ENCODE peak calls at places on chromosomes 2 and 18, in eight cellular contexts. One of them, this sample, is unnamed.

GRCh38 chr2:46695283-46695682 is 215.9 kb downstream of the TMEM247 start:
- DNase-seq in spleen: no peak
- DNase-seq in heart left ventricle: no peak
- DNase-seq in A549: no peak
- DNase-seq in ovary: no peak
- DNase-seq in uterus: no peak
- DNase-seq in Peyer's patch: no peak
- DNase-seq in right lobe of liver: no peak
- DNase-seq in this sample: no peak

GRCh38 chr18:70464343-70465114 is 175.7 kb downstream of the SOCS6 start:
- DNase-seq in spleen: peak; percentile 81
- DNase-seq in heart left ventricle: peak; percentile 86
- DNase-seq in A549: peak; percentile 75
- DNase-seq in ovary: peak; percentile 45
- DNase-seq in uterus: peak; percentile 44
- DNase-seq in Peyer's patch: peak; percentile 74
- DNase-seq in right lobe of liver: peak; percentile 91
- DNase-seq in this sample: peak; percentile 77

GRCh38 chr2:237717366-237718276 is 81.0 kb upstream of the RBM44 start:
- DNase-seq in spleen: no peak
- DNase-seq in heart left ventricle: no peak
- DNase-seq in A549: no peak
- DNase-seq in ovary: no peak
- DNase-seq in uterus: no peak
- DNase-seq in Peyer's patch: no peak
- DNase-seq in right lobe of liver: peak; percentile 43
- DNase-seq in this sample: no peak

GRCh38 chr2:233142355-233142897 is 82.3 kb downstream of the INPP5D start:
- DNase-seq in spleen: peak; percentile 68
- DNase-seq in heart left ventricle: no peak
- DNase-seq in A549: no peak
- DNase-seq in ovary: no peak
- DNase-seq in uterus: no peak
- DNase-seq in Peyer's patch: no peak
- DNase-seq in right lobe of liver: no peak
- DNase-seq in this sample: no peak

GRCh38 chr2:121285077-121285449 is at the start of gene TFCP2L1:
- DNase-seq in spleen: no peak
- DNase-seq in heart left ventricle: no peak
- DNase-seq in A549: peak; percentile 43
- DNase-seq in ovary: no peak
- DNase-seq in uterus: no peak
- DNase-seq in Peyer's patch: peak; percentile 76
- DNase-seq in right lobe of liver: no peak
- DNase-seq in this sample: no peak

GRCh38 chr2:200655918-200656580 is 70.2 kb downstream of the AOX1 start:
- DNase-seq in spleen: no peak
- DNase-seq in heart left ventricle: no peak
- DNase-seq in A549: no peak
- DNase-seq in ovary: no peak
- DNase-seq in uterus: no peak
- DNase-seq in Peyer's patch: no peak
- DNase-seq in right lobe of liver: no peak
- DNase-seq in this sample: no peak

GRCh38 chr2:18910843-18911242 is 321.5 kb upstream of the NT5C1B start:
- DNase-seq in spleen: no peak
- DNase-seq in heart left ventricle: no peak
- DNase-seq in A549: peak; percentile 22
- DNase-seq in ovary: no peak
- DNase-seq in uterus: no peak
- DNase-seq in Peyer's patch: no peak
- DNase-seq in right lobe of liver: no peak
- DNase-seq in this sample: no peak

GRCh38 chr2:59032469-59032868 is 791.3 kb upstream of the FANCL start:
- DNase-seq in spleen: no peak
- DNase-seq in heart left ventricle: no peak
- DNase-seq in A549: no peak
- DNase-seq in ovary: no peak
- DNase-seq in uterus: no peak
- DNase-seq in Peyer's patch: no peak
- DNase-seq in right lobe of liver: no peak
- DNase-seq in this sample: no peak

GRCh38 chr2:174117951-174118930 is 130.1 kb downstream of the OLA1 start:
- DNase-seq in spleen: no peak
- DNase-seq in heart left ventricle: no peak
- DNase-seq in A549: peak; percentile 9
- DNase-seq in ovary: no peak
- DNase-seq in uterus: no peak
- DNase-seq in Peyer's patch: no peak
- DNase-seq in right lobe of liver: no peak
- DNase-seq in this sample: no peak

GRCh38 chr2:191166756-191167445 is 16.1 kb upstream of the STAT4 start:
- DNase-seq in spleen: no peak
- DNase-seq in heart left ventricle: no peak
- DNase-seq in A549: no peak
- DNase-seq in ovary: no peak
- DNase-seq in uterus: no peak
- DNase-seq in Peyer's patch: no peak
- DNase-seq in right lobe of liver: no peak
- DNase-seq in this sample: no peak

GRCh38 chr2:238433941-238434845 is 7.5 kb downstream of the ASB1 start:
- DNase-seq in spleen: no peak
- DNase-seq in heart left ventricle: no peak
- DNase-seq in A549: no peak
- DNase-seq in ovary: no peak
- DNase-seq in uterus: no peak
- DNase-seq in Peyer's patch: no peak
- DNase-seq in right lobe of liver: no peak
- DNase-seq in this sample: no peak

GRCh38 chr2:129823044-129823443 is 156.4 kb upstream of the RAB6C start:
- DNase-seq in spleen: no peak
- DNase-seq in heart left ventricle: no peak
- DNase-seq in A549: no peak
- DNase-seq in ovary: no peak
- DNase-seq in uterus: no peak
- DNase-seq in Peyer's patch: no peak
- DNase-seq in right lobe of liver: no peak
- DNase-seq in this sample: no peak

GRCh38 chr2:239160226-239161143 is 240.3 kb downstream of the HDAC4 start:
- DNase-seq in spleen: peak; percentile 58
- DNase-seq in heart left ventricle: no peak
- DNase-seq in A549: no peak
- DNase-seq in ovary: no peak
- DNase-seq in uterus: peak; percentile 8
- DNase-seq in Peyer's patch: peak; percentile 36
- DNase-seq in right lobe of liver: peak; percentile 30
- DNase-seq in this sample: peak; percentile 46

GRCh38 chr2:58734365-58734764 is 493.2 kb upstream of the FANCL start:
- DNase-seq in spleen: no peak
- DNase-seq in heart left ventricle: no peak
- DNase-seq in A549: peak; percentile 55
- DNase-seq in ovary: no peak
- DNase-seq in uterus: no peak
- DNase-seq in Peyer's patch: no peak
- DNase-seq in right lobe of liver: no peak
- DNase-seq in this sample: no peak

GRCh38 chr2:112185131-112185530 is 46.9 kb downstream of the FBLN7 start:
- DNase-seq in spleen: no peak
- DNase-seq in heart left ventricle: no peak
- DNase-seq in A549: no peak
- DNase-seq in ovary: no peak
- DNase-seq in uterus: no peak
- DNase-seq in Peyer's patch: no peak
- DNase-seq in right lobe of liver: no peak
- DNase-seq in this sample: no peak

GRCh38 chr2:109526442-109526970 is 87.3 kb downstream of the SEPTIN10 start:
- DNase-seq in spleen: peak; percentile 47
- DNase-seq in heart left ventricle: no peak
- DNase-seq in A549: no peak
- DNase-seq in ovary: peak; percentile 4
- DNase-seq in uterus: no peak
- DNase-seq in Peyer's patch: no peak
- DNase-seq in right lobe of liver: no peak
- DNase-seq in this sample: no peak

GRCh38 chr2:234555616-234556249 is 58.9 kb upstream of the ARL4C start:
- DNase-seq in spleen: no peak
- DNase-seq in heart left ventricle: no peak
- DNase-seq in A549: no peak
- DNase-seq in ovary: no peak
- DNase-seq in uterus: no peak
- DNase-seq in Peyer's patch: no peak
- DNase-seq in right lobe of liver: no peak
- DNase-seq in this sample: no peak

GRCh38 chr2:60551241-60552095 is 2.0 kb downstream of the BCL11A start:
- DNase-seq in spleen: peak; percentile 86
- DNase-seq in heart left ventricle: peak; percentile 68
- DNase-seq in A549: peak; percentile 26
- DNase-seq in ovary: no peak
- DNase-seq in uterus: no peak
- DNase-seq in Peyer's patch: peak; percentile 67
- DNase-seq in right lobe of liver: peak; percentile 58
- DNase-seq in this sample: no peak

GRCh38 chr2:55175254-55176093 is 56.6 kb downstream of the CLHC1 start:
- DNase-seq in spleen: no peak
- DNase-seq in heart left ventricle: no peak
- DNase-seq in A549: peak; percentile 75
- DNase-seq in ovary: no peak
- DNase-seq in uterus: no peak
- DNase-seq in Peyer's patch: no peak
- DNase-seq in right lobe of liver: no peak
- DNase-seq in this sample: no peak

GRCh38 chr18:13808294-13809024 is 15.5 kb upstream of the MC5R start:
- DNase-seq in spleen: no peak
- DNase-seq in heart left ventricle: no peak
- DNase-seq in A549: no peak
- DNase-seq in ovary: no peak
- DNase-seq in uterus: no peak
- DNase-seq in Peyer's patch: no peak
- DNase-seq in right lobe of liver: no peak
- DNase-seq in this sample: no peak

GRCh38 chr2:159875083-159875482 is 77.1 kb upstream of the CD302 start:
- DNase-seq in spleen: no peak
- DNase-seq in heart left ventricle: no peak
- DNase-seq in A549: no peak
- DNase-seq in ovary: peak; percentile 40
- DNase-seq in uterus: no peak
- DNase-seq in Peyer's patch: no peak
- DNase-seq in right lobe of liver: no peak
- DNase-seq in this sample: no peak

GRCh38 chr2:152134488-152135280 is 35.8 kb upstream of the CACNB4 start:
- DNase-seq in spleen: no peak
- DNase-seq in heart left ventricle: no peak
- DNase-seq in A549: no peak
- DNase-seq in ovary: no peak
- DNase-seq in uterus: no peak
- DNase-seq in Peyer's patch: no peak
- DNase-seq in right lobe of liver: no peak
- DNase-seq in this sample: no peak

GRCh38 chr2:144331652-144332355 is 188.1 kb downstream of the ZEB2 start:
- DNase-seq in spleen: peak; percentile 95
- DNase-seq in heart left ventricle: no peak
- DNase-seq in A549: no peak
- DNase-seq in ovary: peak; percentile 79
- DNase-seq in uterus: peak; percentile 71
- DNase-seq in Peyer's patch: no peak
- DNase-seq in right lobe of liver: no peak
- DNase-seq in this sample: peak; percentile 87

GRCh38 chr2:47024046-47024445 is 108.4 kb upstream of the MCFD2 start:
- DNase-seq in spleen: no peak
- DNase-seq in heart left ventricle: no peak
- DNase-seq in A549: no peak
- DNase-seq in ovary: no peak
- DNase-seq in uterus: no peak
- DNase-seq in Peyer's patch: no peak
- DNase-seq in right lobe of liver: no peak
- DNase-seq in this sample: no peak

GRCh38 chr2:10048501-10049171 is 5.3 kb downstream of the KLF11 start:
- DNase-seq in spleen: peak; percentile 72
- DNase-seq in heart left ventricle: peak; percentile 59
- DNase-seq in A549: peak; percentile 56
- DNase-seq in ovary: no peak
- DNase-seq in uterus: no peak
- DNase-seq in Peyer's patch: no peak
- DNase-seq in right lobe of liver: no peak
- DNase-seq in this sample: no peak
- H3K27ac ChIP-seq in spleen: peak overlapping the region; percentile 12
- H3K27ac ChIP-seq in heart left ventricle: peak overlapping the region; percentile 6
- H3K27ac ChIP-seq in A549: no peak overlapping the region
- H3K27ac ChIP-seq in ovary: no peak overlapping the region
- H3K27ac ChIP-seq in uterus: no peak overlapping the region
- H3K27ac ChIP-seq in Peyer's patch: no peak overlapping the region
- H3K27ac ChIP-seq in right lobe of liver: peak overlapping the region; percentile 94
- H3K27ac ChIP-seq in this sample: no peak overlapping the region

GRCh38 chr2:101500860-101501259 is 25.9 kb upstream of the RFX8 start:
- DNase-seq in spleen: no peak
- DNase-seq in heart left ventricle: no peak
- DNase-seq in A549: no peak
- DNase-seq in ovary: no peak
- DNase-seq in uterus: no peak
- DNase-seq in Peyer's patch: no peak
- DNase-seq in right lobe of liver: no peak
- DNase-seq in this sample: no peak
- H3K4me3 ChIP-seq in spleen: no peak overlapping the region
- H3K4me3 ChIP-seq in heart left ventricle: no peak overlapping the region
- H3K4me3 ChIP-seq in A549: no peak overlapping the region
- H3K4me3 ChIP-seq in ovary: no peak overlapping the region
- H3K4me3 ChIP-seq in uterus: no peak overlapping the region
- H3K4me3 ChIP-seq in Peyer's patch: no peak overlapping the region
- H3K4me3 ChIP-seq in right lobe of liver: no peak overlapping the region
- H3K4me3 ChIP-seq in this sample: no peak overlapping the region

DNA sequence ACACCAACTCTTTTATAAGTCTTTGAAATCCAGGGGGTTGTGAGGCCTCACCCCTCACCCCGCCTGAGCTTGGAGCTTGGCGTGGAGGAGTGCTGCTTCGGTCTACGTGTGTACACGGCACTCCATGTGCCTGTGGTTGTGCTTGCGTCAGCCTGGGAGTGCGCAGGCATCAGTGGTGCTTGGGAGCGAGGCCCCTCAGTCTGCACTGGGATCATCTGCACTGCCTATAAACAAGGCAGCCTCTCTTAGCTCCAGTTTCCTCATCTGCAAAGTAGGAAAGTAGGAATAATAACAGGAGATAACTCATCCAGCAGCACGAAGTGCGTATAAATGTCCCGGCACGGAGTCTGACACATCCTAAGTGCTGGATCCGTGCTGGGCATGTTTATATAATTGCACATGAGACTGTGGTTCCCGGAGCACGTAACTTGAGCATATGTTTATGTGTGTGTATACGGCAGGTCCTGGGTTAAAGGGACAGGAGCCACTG is 1.2 kb downstream of the GYPC start:
- DNase-seq in spleen: peak; percentile 88
- DNase-seq in heart left ventricle: peak; percentile 78
- DNase-seq in A549: no peak
- DNase-seq in ovary: peak; percentile 77
- DNase-seq in uterus: peak; percentile 61
- DNase-seq in Peyer's patch: no peak
- DNase-seq in right lobe of liver: no peak
- DNase-seq in this sample: peak; percentile 80
- TF ChIP-seq POLR2A in spleen: no peak
- TF ChIP-seq POLR2A in heart left ventricle: no peak
- TF ChIP-seq POLR2A in A549: no peak
- TF ChIP-seq POLR2A in ovary: peak; percentile 41
- TF ChIP-seq POLR2A in uterus: peak; percentile 16
- TF ChIP-seq POLR2A in Peyer's patch: no peak
- TF ChIP-seq POLR2A in right lobe of liver: no peak
- TF ChIP-seq POLR2A in this sample: no peak

GRCh38 chr2:217857624-217858506 is 144.9 kb downstream of the TNS1 start:
- DNase-seq in spleen: peak; percentile 66
- DNase-seq in heart left ventricle: no peak
- DNase-seq in A549: no peak
- DNase-seq in ovary: no peak
- DNase-seq in uterus: no peak
- DNase-seq in Peyer's patch: no peak
- DNase-seq in right lobe of liver: no peak
- DNase-seq in this sample: no peak
- H3K27ac ChIP-seq in spleen: peak overlapping the region; percentile 60
- H3K27ac ChIP-seq in heart left ventricle: peak overlapping the region; percentile 76
- H3K27ac ChIP-seq in A549: no peak overlapping the region
- H3K27ac ChIP-seq in ovary: peak overlapping the region; percentile 64
- H3K27ac ChIP-seq in uterus: peak overlapping the region; percentile 82
- H3K27ac ChIP-seq in Peyer's patch: no peak overlapping the region
- H3K27ac ChIP-seq in right lobe of liver: no peak overlapping the region
- H3K27ac ChIP-seq in this sample: peak overlapping the region; percentile 80

This sample was measured in suprapubic skin.